ENCODE peak calls at places on chromosome 10, in seven cellular contexts. R is GM23338, H is HCT116, M is neural progenitor cell, C is PC-3, T is SK-N-SH, W is MM.1S. B is an unnamed sample. For H3K27me3, the result is how much of the 10 kb centered on the place peaks cover.

GRCh38 chr10:24703700-24704099 is 20.0 kb downstream of the ARHGAP21 start:
- DNase-seq in R (no peak), H (no peak), M (no peak), C (no peak), T (no peak), W (no peak), B (no peak)

GRCh38 chr10:60312818-60313588 is 76.7 kb downstream of the ANK3 start:
- DNase-seq in R (no peak), H (peak), M (no peak), C (peak), T (no peak), W (no peak), B (no peak)

GRCh38 chr10:4661572-4662255 is 164.3 kb upstream of the AKR1E2 start:
- DNase-seq in R (no peak), H (no peak), M (no peak), C (no peak), T (no peak), W (no peak), B (peak)

GRCh38 chr10:7333995-7334964 is 76.6 kb downstream of the SFMBT2 start:
- DNase-seq in R (peak), H (no peak), M (no peak), C (no peak), T (no peak), W (no peak), B (no peak)

GRCh38 chr10:80509403-80510161 is 28.1 kb upstream of the SH2D4B start:
- DNase-seq in R (no peak), H (no peak), M (no peak), C (no peak), T (no peak), W (no peak), B (no peak)

GRCh38 chr10:49751216-49751615 is 10.9 kb downstream of the OGDHL start:
- DNase-seq in R (no peak), H (no peak), M (no peak), C (no peak), T (peak), W (no peak), B (no peak)

GRCh38 chr10:69057951-69058297 is 30.0 kb upstream of the SRGN start:
- DNase-seq in R (no peak), H (no peak), M (no peak), C (no peak), T (no peak), W (no peak), B (no peak)

GRCh38 chr10:131829156-131829930 is 71.5 kb upstream of the PPP2R2D start:
- DNase-seq in R (no peak), H (no peak), M (no peak), C (no peak), T (no peak), W (no peak), B (no peak)

GRCh38 chr10:70508912-70509366 is 30.4 kb downstream of the PALD1 start:
- DNase-seq in R (peak), H (no peak), M (peak), C (no peak), T (peak), W (peak), B (peak)

GRCh38 chr10:26173837-26174236 is 42.7 kb upstream of the GAD2 start:
- DNase-seq in R (no peak), H (no peak), M (no peak), C (no peak), T (no peak), W (no peak), B (no peak)

GRCh38 chr10:4721994-4722753 is 103.8 kb upstream of the AKR1E2 start:
- DNase-seq in R (no peak), H (no peak), M (no peak), C (peak), T (no peak), W (no peak), B (peak)

GRCh38 chr10:95706573-95706972 is 12.8 kb upstream of the TCTN3 start:
- DNase-seq in R (no peak), H (no peak), M (no peak), C (no peak), T (no peak), W (no peak), B (no peak)

GRCh38 chr10:80197972-80198591 is 7.3 kb downstream of the ANXA11 start:
- DNase-seq in R (no peak), H (no peak), M (no peak), C (no peak), T (no peak), W (no peak), B (no peak)

GRCh38 chr10:35912615-35913170 is 270.6 kb upstream of the FZD8 start:
- DNase-seq in R (peak), H (no peak), M (peak), C (peak), T (no peak), W (no peak), B (peak)

GRCh38 chr10:93462881-93463280 is 19.3 kb downstream of the MYOF start:
- DNase-seq in R (no peak), H (no peak), M (no peak), C (peak), T (no peak), W (no peak), B (no peak)

GRCh38 chr10:110680473-110681020 is 36.4 kb downstream of the RBM20 start:
- DNase-seq in R (no peak), H (no peak), M (no peak), C (no peak), T (no peak), W (no peak), B (no peak)

GRCh38 chr10:112524637-112525036 is 77.6 kb downstream of the VTI1A start:
- DNase-seq in R (no peak), H (no peak), M (no peak), C (no peak), T (no peak), W (no peak), B (no peak)

GRCh38 chr10:86345296-86346168 is 21.1 kb downstream of the GRID1 start:
- DNase-seq in R (no peak), H (peak), M (peak), C (peak), T (no peak), W (no peak), B (no peak)

GRCh38 chr10:46520941-46521340 is 35.5 kb downstream of the GPRIN2 start:
- DNase-seq in R (no peak), H (no peak), M (no peak), C (peak), T (peak), W (no peak), B (no peak)

GRCh38 chr10:112962343-112962742 is 12.3 kb downstream of the TCF7L2 start:
- DNase-seq in R (no peak), H (no peak), M (no peak), C (no peak), T (no peak), W (no peak), B (no peak)

GRCh38 chr10:61337741-61338140 is 115.4 kb downstream of the TMEM26 start:
- DNase-seq in R (no peak), H (no peak), M (no peak), C (no peak), T (no peak), W (no peak), B (no peak)

GRCh38 chr10:13960603-13961002 is 370.1 kb downstream of the FRMD4A start:
- DNase-seq in R (no peak), H (no peak), M (no peak), C (no peak), T (no peak), W (no peak), B (no peak)

GRCh38 chr10:4849555-4850242 is 23.7 kb downstream of the AKR1E2 start:
- DNase-seq in R (peak), H (peak), M (peak), C (peak), T (peak), W (peak), B (peak)

GRCh38 chr10:117955171-117955570 is 91.6 kb downstream of the RAB11FIP2 start:
- DNase-seq in R (no peak), H (no peak), M (no peak), C (no peak), T (no peak), W (no peak), B (no peak)

GRCh38 chr10:111370101-111370500 is 293.3 kb downstream of the ADRA2A start:
- DNase-seq in R (peak), H (no peak), M (no peak), C (no peak), T (no peak), W (no peak), B (no peak)

GRCh38 chr10:84429926-84430520 is 101.6 kb downstream of the CCSER2 start:
- DNase-seq in R (peak), H (peak), M (peak), C (peak), T (peak), W (peak), B (peak)

GRCh38 chr10:99393683-99394082 is 36.7 kb downstream of the GOT1 start:
- DNase-seq in R (no peak), H (no peak), M (no peak), C (no peak), T (no peak), W (no peak), B (no peak)

GRCh38 chr10:33260403-33261239 is 73.8 kb downstream of the NRP1 start:
- DNase-seq in R (no peak), H (no peak), M (no peak), C (no peak), T (peak), W (no peak), B (no peak)

GRCh38 chr10:97311106-97311615 is 7.9 kb upstream of the FRAT1 start:
- DNase-seq in R (no peak), H (no peak), M (no peak), C (no peak), T (no peak), W (no peak), B (no peak)

GRCh38 chr10:123567984-123568745 is 98.0 kb upstream of the GPR26 start:
- DNase-seq in R (no peak), H (no peak), M (no peak), C (no peak), T (no peak), W (no peak), B (no peak)

GRCh38 chr10:59265140-59265539 is 88.7 kb downstream of the PHYHIPL start:
- DNase-seq in R (peak), H (no peak), M (peak), C (no peak), T (no peak), W (no peak), B (no peak)

GRCh38 chr10:59279476-59279875 is 82.9 kb downstream of the FAM13C start:
- DNase-seq in R (no peak), H (no peak), M (no peak), C (no peak), T (no peak), W (no peak), B (no peak)

GRCh38 chr10:65313406-65313805 is 1612.4 kb upstream of the LRRTM3 start:
- DNase-seq in R (no peak), H (no peak), M (no peak), C (peak), T (no peak), W (no peak), B (no peak)
- TF ChIP-seq EZH2phosphoT487 in R (no peak), H (no peak), M (no peak), C (no peak), T (no peak), W (no peak), B (no peak)

GRCh38 chr10:10860455-10860976 is 157.2 kb upstream of the CELF2 start:
- DNase-seq in R (no peak), H (no peak), M (no peak), C (no peak), T (no peak), W (no peak), B (no peak)
- TF ChIP-seq CTCF in R (no peak), H (no peak), M (no peak), C (no peak), T (no peak), W (no peak), B (no peak)

DNA sequence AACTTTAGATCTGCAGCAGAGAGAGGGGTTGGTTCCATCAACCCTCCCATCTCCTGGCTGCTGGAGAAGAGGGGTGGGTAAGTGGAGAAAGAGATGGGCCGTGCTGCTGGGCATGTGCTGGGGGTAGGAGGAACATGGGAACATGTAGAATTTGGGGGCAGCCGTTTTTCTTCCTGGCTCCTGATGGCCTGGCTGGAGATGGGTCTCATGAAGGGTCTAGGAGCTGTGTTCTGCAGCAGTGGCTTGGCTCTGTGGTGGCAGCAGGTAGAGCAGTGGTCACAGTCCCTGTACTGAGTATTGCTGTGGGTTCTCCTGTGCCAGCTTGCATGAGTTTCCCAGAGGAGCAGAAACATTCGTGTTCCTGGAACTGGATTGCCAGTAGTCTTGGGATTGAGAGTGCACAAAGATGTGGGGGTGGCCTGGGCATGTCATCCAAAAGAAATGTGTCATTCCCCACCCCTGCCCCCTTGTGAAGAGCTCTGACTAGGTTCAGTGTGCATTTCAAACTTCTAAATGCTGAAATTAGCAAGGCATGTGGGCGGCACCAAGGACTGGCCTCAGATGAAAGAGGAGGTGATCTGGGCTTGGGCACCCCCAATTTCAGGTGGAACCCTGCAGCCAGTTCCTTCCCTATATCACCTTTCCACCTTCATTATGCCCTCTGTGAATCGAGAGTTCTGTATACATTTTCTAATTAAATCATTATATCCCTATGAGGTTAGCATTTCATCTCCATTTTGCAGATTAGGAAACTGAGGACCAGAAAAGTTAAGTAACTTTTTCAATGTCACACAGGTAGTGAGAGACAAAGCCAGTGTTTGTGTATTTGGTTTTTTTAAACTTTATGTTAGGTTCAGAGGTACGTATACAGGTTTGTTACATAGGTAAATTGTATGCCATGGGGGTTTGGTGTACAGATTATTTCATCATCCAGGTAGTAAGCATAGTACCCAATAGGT is 2.1 kb downstream of the CHST3 start:
- DNase-seq in R (no peak), H (no peak), M (no peak), C (peak), T (no peak), W (no peak), B (no peak)
- H3K27me3 ChIP-seq in R (under half), H (under half), M (under half), C (under half), T (under half), W (under half), B (under half)

DNA sequence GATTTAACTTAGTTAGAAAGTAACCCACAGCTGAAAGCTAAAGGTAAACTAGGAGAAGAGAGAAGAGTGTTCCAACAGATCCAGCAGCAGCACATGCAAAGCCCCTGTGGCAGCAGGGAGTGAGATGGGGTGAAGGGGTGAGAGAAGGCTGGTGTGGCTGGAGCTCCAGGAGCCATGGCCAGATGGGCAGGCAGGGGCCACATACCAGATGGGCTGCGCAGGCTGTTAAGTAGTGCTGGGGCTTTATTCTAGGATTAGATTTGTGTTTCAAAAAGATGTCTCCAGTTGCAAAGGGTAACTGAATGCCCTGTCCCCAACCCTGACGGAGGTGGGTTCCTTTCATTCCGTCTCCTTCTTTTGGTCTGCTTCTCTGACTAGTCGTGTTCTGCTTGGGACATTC is 33.2 kb downstream of the HIF1AN start:
- DNase-seq in R (no peak), H (no peak), M (no peak), C (no peak), T (peak), W (no peak), B (no peak)
- TF ChIP-seq EZH2phosphoT487 in R (no peak), H (no peak), M (no peak), C (no peak), T (no peak), W (no peak), B (no peak)

GRCh38 chr10:43360086-43360485 is 11.3 kb upstream of the FXYD4 start:
- DNase-seq in R (no peak), H (no peak), M (no peak), C (peak), T (no peak), W (no peak), B (no peak)
- TF ChIP-seq CTCF in R (no peak), H (no peak), M (no peak), C (no peak), T (no peak), W (no peak), B (no peak)

DNA sequence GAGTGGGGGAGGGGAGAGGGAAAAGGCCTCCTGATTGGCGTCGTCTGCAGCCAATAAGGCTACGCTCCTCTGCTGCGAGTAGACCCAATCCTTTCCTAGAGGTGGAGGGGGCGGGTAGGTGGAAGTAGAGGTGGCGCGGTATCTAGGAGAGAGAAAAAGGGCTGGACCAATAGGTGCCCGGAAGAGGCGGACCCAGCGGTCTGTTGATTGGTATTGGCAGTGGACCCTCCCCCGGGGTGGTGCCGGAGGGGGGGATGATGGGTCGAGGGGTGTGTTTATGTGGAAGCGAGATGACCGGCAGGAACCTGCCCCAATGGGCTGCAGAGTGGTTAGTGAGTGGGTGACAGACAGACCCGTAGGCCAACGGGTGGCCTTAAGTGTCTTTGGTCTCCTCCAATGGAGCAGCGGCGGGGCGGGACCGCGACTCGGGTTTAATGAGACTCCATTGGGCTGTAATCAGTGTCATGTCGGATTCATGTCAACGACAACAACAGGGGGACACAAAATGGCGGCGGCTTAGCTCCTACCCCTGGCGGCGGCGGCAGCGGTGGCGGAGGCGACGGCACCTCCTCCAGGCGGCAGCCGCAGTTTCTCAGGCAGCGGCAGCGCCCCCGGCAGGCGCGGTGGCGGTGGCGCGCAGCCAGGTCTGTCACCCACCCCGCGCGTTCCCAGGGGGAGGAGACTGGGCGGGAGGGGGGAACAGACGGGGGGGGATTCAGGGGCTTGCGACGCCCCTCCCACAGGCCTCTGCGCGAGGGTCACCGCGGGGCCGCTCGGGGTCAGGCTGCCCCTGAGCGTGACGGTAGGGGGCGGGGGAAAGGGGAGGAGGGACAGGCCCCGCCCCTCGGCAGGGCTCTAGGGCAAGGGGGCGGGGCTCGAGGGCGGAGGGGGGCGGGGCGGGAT is at the start of gene KAT6B:
- DNase-seq in R (peak), H (peak), M (peak), C (peak), T (peak), W (peak), B (peak)
- H3K27me3 ChIP-seq in R (under half), H (under half), M (under half), C (under half), T (under half), W (under half), B (under half)

GRCh38 chr10:127048630-127049029 is 143.4 kb downstream of the DOCK1 start:
- DNase-seq in R (no peak), H (no peak), M (no peak), C (no peak), T (no peak), W (no peak), B (no peak)

GRCh38 chr10:127043312-127043711 is 138.1 kb downstream of the DOCK1 start:
- DNase-seq in R (no peak), H (no peak), M (no peak), C (no peak), T (no peak), W (no peak), B (no peak)

GRCh38 chr10:127044191-127044590 is 139.0 kb downstream of the DOCK1 start:
- DNase-seq in R (no peak), H (no peak), M (no peak), C (no peak), T (no peak), W (no peak), B (peak)

GRCh38 chr10:127047878-127048238 is 142.6 kb downstream of the DOCK1 start:
- DNase-seq in R (no peak), H (no peak), M (no peak), C (no peak), T (no peak), W (no peak), B (no peak)

GRCh38 chr10:127046975-127047877 is 142.0 kb downstream of the DOCK1 start:
- DNase-seq in R (no peak), H (no peak), M (no peak), C (no peak), T (no peak), W (no peak), B (no peak)
- TF ChIP-seq EZH2phosphoT487 in R (no peak), H (no peak), M (no peak), C (no peak), T (no peak), W (no peak), B (no peak)

GRCh38 chr10:72173635-72174296 is 42.0 kb upstream of the ANAPC16 start:
- DNase-seq in R (no peak), H (peak), M (no peak), C (no peak), T (peak), W (no peak), B (peak)
- TF ChIP-seq CTCF in R (no peak), H (no peak), M (no peak), C (no peak), T (no peak), W (no peak), B (no peak)